ENCODE peak calls at places on chromosomes 2 and 18, in eight cellular contexts. Q is endothelial cell, N is IMR-90, E is transverse colon, T is cardiac muscle cell, X is progenitor cell of endocrine pancreas, A is lung, D is fibroblast of pulmonary artery. Y is an unnamed sample.

GRCh38 chr2:11102956-11103860 is 52.1 kb upstream of the SLC66A3 start:
- DNase-seq in E (no peak), X (no peak), A (no peak), N (no peak), T (no peak), Q (no peak), D (no peak), Y (no peak)

GRCh38 chr2:66569321-66569851 is 134.5 kb downstream of the MEIS1 start:
- DNase-seq in Q (peak), X (no peak), N (peak), E (no peak), D (peak), T (peak), A (no peak), Y (no peak)

GRCh38 chr2:239567786-239568185 is 167.0 kb upstream of the HDAC4 start:
- DNase-seq in A (no peak), N (no peak), X (no peak), Q (no peak), E (no peak), T (no peak), D (no peak), Y (peak)

GRCh38 chr2:149799296-149799695 is 211.7 kb upstream of the MMADHC start:
- DNase-seq in D (peak), E (no peak), A (no peak), T (peak), N (no peak), X (no peak), Q (no peak), Y (no peak)

GRCh38 chr18:9994701-9995100 is 80.9 kb downstream of the VAPA start:
- DNase-seq in A (peak), N (no peak), D (no peak), T (no peak), X (no peak), E (no peak), Q (no peak), Y (no peak)

GRCh38 chr2:197191948-197192338 is 118.6 kb downstream of the ANKRD44 start:
- DNase-seq in D (no peak), A (no peak), Q (no peak), T (no peak), N (no peak), X (no peak), E (no peak), Y (no peak)

GRCh38 chr2:120239488-120240287 is 13.0 kb upstream of the RALB start:
- DNase-seq in T (peak), A (no peak), Q (peak), N (peak), X (no peak), E (peak), D (peak), Y (no peak)

GRCh38 chr2:170492010-170492409 is 223.1 kb upstream of the SP5 start:
- DNase-seq in T (no peak), X (no peak), A (no peak), N (no peak), E (no peak), D (no peak), Q (no peak), Y (no peak)

GRCh38 chr2:8159966-8160603 is 521.8 kb upstream of the ID2 start:
- DNase-seq in Q (no peak), E (no peak), T (no peak), D (no peak), N (no peak), X (no peak), A (no peak), Y (no peak)

GRCh38 chr2:163794635-163795034 is 58.8 kb upstream of the FIGN start:
- DNase-seq in X (no peak), A (no peak), D (peak), E (no peak), Q (no peak), N (no peak), T (peak), Y (no peak)

GRCh38 chr18:28087173-28087563 is 89.8 kb downstream of the CDH2 start:
- DNase-seq in A (no peak), Q (no peak), D (peak), T (peak), N (no peak), E (peak), X (no peak), Y (no peak)

GRCh38 chr2:238716171-238716570 is 131.7 kb upstream of the TWIST2 start:
- DNase-seq in T (no peak), D (no peak), X (no peak), N (no peak), Q (no peak), E (no peak), A (peak), Y (no peak)

GRCh38 chr2:61582191-61582590 is 44.0 kb upstream of the XPO1 start:
- DNase-seq in D (no peak), E (no peak), N (no peak), X (no peak), A (no peak), Q (no peak), T (no peak), Y (no peak)

DNA sequence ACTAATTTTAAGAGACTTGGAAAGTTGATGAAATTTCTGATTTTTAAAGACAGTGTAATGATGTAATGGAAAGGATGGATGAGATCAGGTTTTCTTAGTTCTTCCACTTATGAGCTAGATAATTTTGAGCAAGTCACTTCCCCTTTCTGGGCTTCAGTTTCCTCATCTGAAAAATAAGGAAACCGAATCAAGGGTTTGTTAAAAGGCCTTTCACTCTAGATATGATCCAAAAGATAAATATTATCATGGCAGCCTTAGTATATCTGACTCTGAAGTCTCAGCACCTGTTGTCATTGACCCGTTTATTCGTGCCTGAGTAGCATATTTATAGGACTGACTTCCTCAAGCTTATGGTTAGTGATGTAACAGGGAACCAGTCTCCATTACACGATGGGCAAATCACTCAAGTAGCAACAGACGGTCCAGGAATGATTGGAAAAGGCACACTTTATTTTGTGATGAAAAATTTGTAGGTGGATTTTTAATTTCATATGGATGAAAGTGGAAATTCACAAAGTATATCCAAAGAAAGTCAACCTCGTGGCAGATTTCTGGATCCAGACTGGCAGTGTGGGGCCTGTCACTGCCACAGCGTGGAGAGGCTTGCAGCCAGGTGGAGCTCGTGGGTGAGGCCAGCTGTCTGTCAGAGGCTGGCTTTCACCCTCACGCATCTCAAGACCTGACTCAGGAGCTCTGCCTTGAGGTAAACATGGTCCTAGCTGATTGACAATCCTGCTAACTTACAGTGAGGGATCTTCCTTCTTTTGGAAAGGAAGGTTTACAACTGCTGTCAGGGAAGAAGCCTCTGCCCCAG is 137.9 kb upstream of the CXCR4 start:
- DNase-seq in T (no peak), E (no peak), N (no peak), Q (no peak), X (no peak), D (no peak), A (no peak), Y (no peak)
- TF ChIP-seq CTCF in T (no peak), E (no peak), N (no peak), Q (no peak), X (no peak), D (no peak), A (no peak), Y (no peak)

DNA sequence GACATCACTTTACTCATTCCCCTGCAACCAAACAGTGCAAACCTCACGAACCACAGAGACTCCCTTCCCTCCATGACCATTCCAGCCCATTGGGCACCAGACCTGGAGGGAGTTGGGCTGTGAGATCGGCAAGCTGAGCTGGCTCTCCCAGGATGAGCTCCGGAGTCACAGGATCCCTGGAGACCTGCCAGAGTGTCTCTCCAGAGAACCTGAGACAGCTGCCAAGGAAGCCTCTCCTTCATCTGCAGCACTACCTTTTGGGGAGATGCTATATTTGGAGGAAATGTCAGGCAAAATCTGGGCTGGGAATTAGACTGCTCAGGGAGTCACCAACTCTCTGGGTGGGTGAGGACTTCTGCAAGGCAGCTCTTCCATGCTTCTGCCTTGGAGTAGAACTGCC is 417.4 kb downstream of the TNS1 start:
- DNase-seq in D (no peak), E (no peak), N (no peak), Q (no peak), A (no peak), X (no peak), T (no peak), Y (no peak)
- TF ChIP-seq CTCF in D (no peak), E (no peak), N (no peak), Q (no peak), A (no peak), X (no peak), T (no peak), Y (no peak)

GRCh38 chr2:186205243-186205642 is 280.8 kb upstream of the ZC3H15 start:
- DNase-seq in T (no peak), A (no peak), X (no peak), D (no peak), N (no peak), E (no peak), Q (no peak), Y (no peak)
- TF ChIP-seq CTCF in T (no peak), A (no peak), X (no peak), D (no peak), N (no peak), E (no peak), Q (no peak), Y (no peak)

DNA sequence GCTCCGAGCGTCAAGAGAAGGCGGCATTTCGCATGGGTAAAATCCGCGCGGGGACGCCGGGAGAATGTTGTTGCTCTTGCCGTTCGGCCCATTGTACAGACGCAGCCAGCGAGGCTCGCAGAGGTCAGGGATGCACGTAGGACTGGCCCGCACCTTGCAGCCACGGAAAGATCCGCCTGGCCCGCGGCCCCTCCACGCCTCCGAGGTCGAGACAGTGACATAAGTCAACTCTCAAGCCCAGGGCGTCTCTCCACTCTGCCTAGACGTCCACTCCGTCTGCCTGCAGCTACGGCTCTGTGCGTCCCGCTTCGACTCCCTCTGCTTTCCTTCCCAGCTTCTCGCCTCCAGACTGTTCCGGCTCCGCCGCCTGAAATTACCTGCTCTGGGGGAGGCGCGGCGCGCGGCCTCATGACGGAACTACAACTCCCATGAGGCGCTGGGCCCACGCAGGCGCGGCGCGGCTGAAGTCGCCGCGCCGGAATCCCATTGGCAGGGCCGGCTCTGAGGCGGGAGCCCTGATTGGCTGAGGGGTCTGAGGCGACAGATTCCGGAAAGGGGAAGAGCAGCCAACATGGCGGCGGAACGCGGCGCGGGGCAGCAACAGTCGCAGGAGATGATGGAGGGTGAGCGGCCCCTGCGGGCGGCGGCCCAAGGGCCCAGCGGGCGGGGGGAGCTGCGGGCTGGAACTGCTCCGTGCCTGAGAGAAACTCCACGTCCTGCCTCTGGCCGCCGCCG is at the start of gene PPP1R7:
- DNase-seq in N (peak), E (peak), D (peak), X (peak), Q (peak), A (peak), T (peak), Y (peak)
- TF ChIP-seq CTCF in N (peak), E (peak), D (no peak), X (no peak), Q (no peak), A (no peak), T (no peak), Y (no peak)

GRCh38 chr2:207245526-207245925 is 79.8 kb upstream of the KLF7 start:
- DNase-seq in T (no peak), D (no peak), A (no peak), Q (no peak), E (no peak), N (no peak), X (no peak), Y (no peak)
- TF ChIP-seq CTCF in T (no peak), D (no peak), A (no peak), Q (no peak), E (no peak), N (no peak), X (no peak), Y (no peak)

GRCh38 chr2:160051374-160051800 is 11.0 kb downstream of the PLA2R1 start:
- DNase-seq in T (no peak), D (no peak), X (no peak), E (no peak), N (no peak), Q (no peak), A (no peak), Y (no peak)

GRCh38 chr2:160054984-160055725 is 7.3 kb downstream of the PLA2R1 start:
- DNase-seq in N (no peak), Q (no peak), E (no peak), D (peak), T (peak), X (no peak), A (no peak), Y (no peak)

GRCh38 chr2:160053946-160054345 is 8.5 kb downstream of the PLA2R1 start:
- DNase-seq in X (no peak), T (no peak), A (no peak), N (no peak), Q (no peak), D (no peak), E (no peak), Y (no peak)

GRCh38 chr2:160052524-160052923 is 9.9 kb downstream of the PLA2R1 start:
- DNase-seq in E (no peak), D (no peak), A (no peak), N (no peak), Q (no peak), T (no peak), X (no peak), Y (no peak)

GRCh38 chr2:160055726-160056108 is 6.7 kb downstream of the PLA2R1 start:
- DNase-seq in E (no peak), D (no peak), X (no peak), Q (no peak), A (no peak), T (no peak), N (no peak), Y (no peak)
- TF ChIP-seq CTCF in E (no peak), D (no peak), X (no peak), Q (no peak), A (no peak), T (no peak), N (no peak), Y (no peak)

GRCh38 chr2:195333869-195334268 is 323.2 kb upstream of the SLC39A10 start:
- DNase-seq in X (no peak), E (no peak), A (no peak), Q (no peak), N (no peak), D (no peak), T (no peak), Y (no peak)

GRCh38 chr2:195338856-195339255 is 318.2 kb upstream of the SLC39A10 start:
- DNase-seq in D (no peak), T (no peak), E (no peak), A (no peak), Q (no peak), N (no peak), X (no peak), Y (no peak)

GRCh38 chr2:195343540-195343939 is 313.5 kb upstream of the SLC39A10 start:
- DNase-seq in T (no peak), Q (no peak), A (no peak), E (no peak), N (no peak), D (no peak), X (no peak), Y (no peak)

GRCh38 chr2:195342105-195342504 is 314.9 kb upstream of the SLC39A10 start:
- DNase-seq in E (no peak), N (no peak), A (no peak), Q (no peak), T (no peak), D (no peak), X (no peak), Y (no peak)

DNA sequence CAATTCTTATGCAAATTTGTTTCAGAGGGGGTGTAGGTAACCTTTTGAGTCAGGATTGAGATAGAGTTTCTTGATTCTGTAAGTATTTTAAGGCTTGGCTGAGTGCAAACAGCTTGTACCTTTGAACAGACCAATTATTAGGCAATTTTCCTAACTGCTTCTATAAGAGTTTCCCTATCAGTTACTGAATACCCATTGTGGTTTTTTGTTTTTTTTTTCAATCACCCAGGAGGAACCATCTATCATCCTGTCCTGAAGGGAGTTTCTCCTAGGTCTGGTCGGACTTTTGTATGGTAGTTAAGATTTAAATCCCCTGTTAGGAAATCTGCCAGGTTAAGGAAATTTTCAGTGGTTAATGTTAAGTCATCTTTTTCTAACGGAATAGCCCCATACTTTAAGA is 319.4 kb upstream of the SLC39A10 start:
- DNase-seq in T (no peak), A (no peak), X (no peak), E (no peak), D (no peak), Q (no peak), N (no peak), Y (no peak)
- TF ChIP-seq CTCF in T (no peak), A (no peak), X (no peak), E (no peak), D (no peak), Q (no peak), N (no peak), Y (no peak)

DNA sequence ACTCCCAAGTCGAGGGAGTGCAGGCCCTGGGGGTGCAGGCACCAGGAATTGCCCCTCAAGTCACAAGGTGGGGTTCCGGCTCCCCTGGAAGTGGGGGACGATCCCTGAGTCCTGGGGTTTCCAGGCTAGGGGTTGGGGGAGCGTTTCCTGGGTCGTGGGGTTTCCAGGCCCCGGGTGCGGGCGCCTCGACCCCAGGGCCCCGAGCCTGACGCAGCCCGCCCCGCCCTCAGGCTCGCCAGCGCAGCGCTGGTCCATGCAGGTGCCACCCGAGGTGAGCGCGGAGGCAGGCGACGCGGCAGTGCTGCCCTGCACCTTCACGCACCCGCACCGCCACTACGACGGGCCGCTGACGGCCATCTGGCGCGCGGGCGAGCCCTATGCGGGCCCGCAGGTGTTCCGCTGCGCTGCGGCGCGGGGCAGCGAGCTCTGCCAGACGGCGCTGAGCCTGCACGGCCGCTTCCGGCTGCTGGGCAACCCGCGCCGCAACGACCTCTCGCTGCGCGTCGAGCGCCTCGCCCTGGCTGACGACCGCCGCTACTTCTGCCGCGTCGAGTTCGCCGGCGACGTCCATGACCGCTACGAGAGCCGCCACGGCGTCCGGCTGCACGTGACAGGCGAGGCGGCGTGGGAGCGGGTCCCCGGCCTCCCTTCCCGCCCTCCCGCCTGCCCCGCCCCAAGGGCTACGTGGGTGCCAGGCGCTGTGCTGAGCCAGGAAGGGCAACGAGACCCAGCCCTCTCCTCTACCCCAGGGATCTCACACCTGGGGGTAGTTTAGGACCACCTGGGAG is 12.0 kb downstream of the SIGLEC15 start:
- DNase-seq in A (no peak), T (peak), E (peak), N (no peak), D (peak), X (peak), Q (peak), Y (no peak)
- TF ChIP-seq CTCF in A (no peak), T (peak), E (peak), N (no peak), D (no peak), X (peak), Q (no peak), Y (no peak)

GRCh38 chr18:31039426-31039825 is 3.1 kb downstream of the DSC3 start:
- DNase-seq in Q (no peak), T (peak), A (no peak), N (no peak), X (no peak), E (no peak), D (peak), Y (no peak)
- TF ChIP-seq CTCF in Q (no peak), T (no peak), A (no peak), N (no peak), X (no peak), E (no peak), D (no peak), Y (no peak)

Y was measured in activated B cell treated with CpG ODN at 0.5 μM for 24 hours.